ENCODE peak calls at places on chromosomes 4 and X, in five cellular contexts. One of them, this sample, is unnamed.

GRCh38 chr4:37243722-37244582 is 591 bp upstream of the NWD2 start:
- DNase-seq in neural progenitor cell: peak; percentile 75
- DNase-seq in fibroblast of lung: no peak
- DNase-seq in T-helper 17 cell: no peak
- DNase-seq in effector memory CD4-positive, alpha-beta T cell: no peak
- DNase-seq in this sample: no peak

GRCh38 chr4:87219648-87220093 is 747 bp downstream of the KLHL8 start:
- DNase-seq in effector memory CD4-positive, alpha-beta T cell: no peak
- DNase-seq in T-helper 17 cell: peak; percentile 48
- DNase-seq in neural progenitor cell: peak; percentile 63
- DNase-seq in fibroblast of lung: no peak
- DNase-seq in this sample: no peak

GRCh38 chr4:80610845-80611244 is 275.3 kb downstream of the CFAP299 start:
- DNase-seq in T-helper 17 cell: no peak
- DNase-seq in effector memory CD4-positive, alpha-beta T cell: no peak
- DNase-seq in neural progenitor cell: no peak
- DNase-seq in fibroblast of lung: peak; percentile 73
- DNase-seq in this sample: no peak

GRCh38 chr4:61543976-61544375 is 343.9 kb downstream of the ADGRL3 start:
- DNase-seq in neural progenitor cell: no peak
- DNase-seq in T-helper 17 cell: no peak
- DNase-seq in effector memory CD4-positive, alpha-beta T cell: no peak
- DNase-seq in fibroblast of lung: no peak
- DNase-seq in this sample: no peak

GRCh38 chrX:129593137-129593536 is 53.1 kb downstream of the OCRL start:
- DNase-seq in T-helper 17 cell: no peak
- DNase-seq in neural progenitor cell: no peak
- DNase-seq in effector memory CD4-positive, alpha-beta T cell: no peak
- DNase-seq in fibroblast of lung: peak; percentile 70
- DNase-seq in this sample: no peak

GRCh38 chr4:6620891-6621555 is 19.5 kb upstream of the MRFAP1 start:
- DNase-seq in effector memory CD4-positive, alpha-beta T cell: no peak
- DNase-seq in neural progenitor cell: no peak
- DNase-seq in fibroblast of lung: no peak
- DNase-seq in T-helper 17 cell: no peak
- DNase-seq in this sample: no peak

GRCh38 chrX:39764441-39764914 is 333.3 kb downstream of the BCOR start:
- DNase-seq in T-helper 17 cell: no peak
- DNase-seq in neural progenitor cell: peak; percentile 53
- DNase-seq in fibroblast of lung: no peak
- DNase-seq in effector memory CD4-positive, alpha-beta T cell: no peak
- DNase-seq in this sample: no peak

GRCh38 chrX:97400492-97400891 is 516.8 kb downstream of the RPA4 start:
- DNase-seq in neural progenitor cell: no peak
- DNase-seq in fibroblast of lung: no peak
- DNase-seq in T-helper 17 cell: no peak
- DNase-seq in effector memory CD4-positive, alpha-beta T cell: no peak
- DNase-seq in this sample: no peak

GRCh38 chrX:150365051-150365952 is 2.2 kb downstream of the MAMLD1 start:
- DNase-seq in neural progenitor cell: peak; percentile 85
- DNase-seq in T-helper 17 cell: peak; percentile 34
- DNase-seq in fibroblast of lung: peak; percentile 66
- DNase-seq in effector memory CD4-positive, alpha-beta T cell: no peak
- DNase-seq in this sample: peak; percentile 80

GRCh38 chr4:7741946-7742806 is 197.5 kb downstream of the AFAP1 start:
- DNase-seq in T-helper 17 cell: no peak
- DNase-seq in neural progenitor cell: no peak
- DNase-seq in fibroblast of lung: no peak
- DNase-seq in effector memory CD4-positive, alpha-beta T cell: no peak
- DNase-seq in this sample: no peak

GRCh38 chr4:1470393-1470670 is 64.1 kb upstream of the NKX1-1 start:
- DNase-seq in T-helper 17 cell: no peak
- DNase-seq in effector memory CD4-positive, alpha-beta T cell: no peak
- DNase-seq in fibroblast of lung: no peak
- DNase-seq in neural progenitor cell: no peak
- DNase-seq in this sample: no peak

GRCh38 chr4:78517050-78517652 is 34.4 kb upstream of the ANXA3 start:
- DNase-seq in T-helper 17 cell: no peak
- DNase-seq in neural progenitor cell: peak; percentile 54
- DNase-seq in effector memory CD4-positive, alpha-beta T cell: no peak
- DNase-seq in fibroblast of lung: peak; percentile 62
- DNase-seq in this sample: no peak

GRCh38 chrX:14903891-14904290 is 30.7 kb downstream of the MOSPD2 start:
- DNase-seq in fibroblast of lung: no peak
- DNase-seq in neural progenitor cell: no peak
- DNase-seq in effector memory CD4-positive, alpha-beta T cell: no peak
- DNase-seq in T-helper 17 cell: no peak
- DNase-seq in this sample: no peak

GRCh38 chrX:155434906-155435743 is 23.3 kb downstream of the F8A3 start:
- DNase-seq in fibroblast of lung: no peak
- DNase-seq in T-helper 17 cell: no peak
- DNase-seq in neural progenitor cell: no peak
- DNase-seq in effector memory CD4-positive, alpha-beta T cell: no peak
- DNase-seq in this sample: no peak

GRCh38 chrX:154980330-154981115 is 42.0 kb downstream of the F8 start:
- DNase-seq in fibroblast of lung: peak; percentile 69
- DNase-seq in neural progenitor cell: peak; percentile 69
- DNase-seq in T-helper 17 cell: peak; percentile 50
- DNase-seq in effector memory CD4-positive, alpha-beta T cell: peak; percentile 49
- DNase-seq in this sample: peak; percentile 81

GRCh38 chrX:3468031-3468430 is 121.6 kb upstream of the MXRA5 start:
- DNase-seq in T-helper 17 cell: no peak
- DNase-seq in fibroblast of lung: no peak
- DNase-seq in neural progenitor cell: no peak
- DNase-seq in effector memory CD4-positive, alpha-beta T cell: no peak
- DNase-seq in this sample: no peak

GRCh38 chr4:176988226-176988625 is 195.5 kb upstream of the VEGFC start:
- DNase-seq in effector memory CD4-positive, alpha-beta T cell: no peak
- DNase-seq in neural progenitor cell: no peak
- DNase-seq in T-helper 17 cell: no peak
- DNase-seq in fibroblast of lung: peak; percentile 92
- DNase-seq in this sample: no peak

GRCh38 chr4:107472265-107472948 is 247.6 kb downstream of the PAPSS1 start:
- DNase-seq in T-helper 17 cell: no peak
- DNase-seq in effector memory CD4-positive, alpha-beta T cell: no peak
- DNase-seq in fibroblast of lung: no peak
- DNase-seq in neural progenitor cell: no peak
- DNase-seq in this sample: no peak

GRCh38 chr4:180990931-180991330 is 1252.3 kb upstream of the TENM3 start:
- DNase-seq in T-helper 17 cell: no peak
- DNase-seq in fibroblast of lung: no peak
- DNase-seq in neural progenitor cell: no peak
- DNase-seq in effector memory CD4-positive, alpha-beta T cell: no peak
- DNase-seq in this sample: no peak

GRCh38 chrX:56784666-56785065 is 55.6 kb downstream of the NBDY start:
- DNase-seq in T-helper 17 cell: no peak
- DNase-seq in neural progenitor cell: no peak
- DNase-seq in effector memory CD4-positive, alpha-beta T cell: no peak
- DNase-seq in fibroblast of lung: no peak
- DNase-seq in this sample: no peak

GRCh38 chrX:146863566-146863965 is 49.0 kb upstream of the CXorf51A start:
- DNase-seq in effector memory CD4-positive, alpha-beta T cell: no peak
- DNase-seq in neural progenitor cell: no peak
- DNase-seq in fibroblast of lung: no peak
- DNase-seq in T-helper 17 cell: no peak
- DNase-seq in this sample: no peak
- H3K9me3 ChIP-seq in effector memory CD4-positive, alpha-beta T cell: no peaks in the 10 kb centered on the region
- H3K9me3 ChIP-seq in neural progenitor cell: peaks cover 23% of the 10 kb centered on the region
- H3K9me3 ChIP-seq in fibroblast of lung: no peaks in the 10 kb centered on the region
- H3K9me3 ChIP-seq in T-helper 17 cell: no peaks in the 10 kb centered on the region
- H3K9me3 ChIP-seq in this sample: no peaks in the 10 kb centered on the region

GRCh38 chr4:18976884-18977283 is 955.3 kb upstream of the LCORL start:
- DNase-seq in neural progenitor cell: no peak
- DNase-seq in fibroblast of lung: no peak
- DNase-seq in T-helper 17 cell: no peak
- DNase-seq in effector memory CD4-positive, alpha-beta T cell: no peak
- DNase-seq in this sample: no peak
- H3K9me3 ChIP-seq in neural progenitor cell: peaks cover 6% of the 10 kb centered on the region
- H3K9me3 ChIP-seq in fibroblast of lung: no peaks in the 10 kb centered on the region
- H3K9me3 ChIP-seq in T-helper 17 cell: no peaks in the 10 kb centered on the region
- H3K9me3 ChIP-seq in effector memory CD4-positive, alpha-beta T cell: no peaks in the 10 kb centered on the region
- H3K9me3 ChIP-seq in this sample: no peaks in the 10 kb centered on the region

DNA sequence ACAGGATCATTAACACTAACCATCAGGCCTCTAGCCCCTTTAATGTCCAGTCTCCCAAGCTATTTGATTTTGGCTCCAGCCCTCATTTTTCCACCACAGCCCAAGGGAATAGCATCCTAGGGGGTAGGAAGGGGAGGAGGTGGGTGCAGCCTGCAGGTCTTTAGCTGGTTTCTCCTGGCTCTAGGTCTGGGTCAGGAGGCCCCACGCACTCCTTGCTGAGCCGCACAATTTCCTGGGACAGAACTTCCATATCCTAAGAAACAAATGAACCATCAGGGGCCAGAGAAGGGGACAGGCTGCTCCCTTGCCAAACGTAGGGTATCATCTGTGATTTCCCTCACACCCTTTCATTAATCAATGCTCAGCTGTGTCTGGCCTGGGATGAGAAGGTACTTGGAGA is 2.4 kb upstream of the KCND1 start:
- DNase-seq in effector memory CD4-positive, alpha-beta T cell: no peak
- DNase-seq in fibroblast of lung: no peak
- DNase-seq in T-helper 17 cell: no peak
- DNase-seq in neural progenitor cell: no peak
- DNase-seq in this sample: no peak
- H3K9me3 ChIP-seq in effector memory CD4-positive, alpha-beta T cell: no peaks in the 10 kb centered on the region
- H3K9me3 ChIP-seq in fibroblast of lung: no peaks in the 10 kb centered on the region
- H3K9me3 ChIP-seq in T-helper 17 cell: no peaks in the 10 kb centered on the region
- H3K9me3 ChIP-seq in neural progenitor cell: no peaks in the 10 kb centered on the region
- H3K9me3 ChIP-seq in this sample: no peaks in the 10 kb centered on the region

DNA sequence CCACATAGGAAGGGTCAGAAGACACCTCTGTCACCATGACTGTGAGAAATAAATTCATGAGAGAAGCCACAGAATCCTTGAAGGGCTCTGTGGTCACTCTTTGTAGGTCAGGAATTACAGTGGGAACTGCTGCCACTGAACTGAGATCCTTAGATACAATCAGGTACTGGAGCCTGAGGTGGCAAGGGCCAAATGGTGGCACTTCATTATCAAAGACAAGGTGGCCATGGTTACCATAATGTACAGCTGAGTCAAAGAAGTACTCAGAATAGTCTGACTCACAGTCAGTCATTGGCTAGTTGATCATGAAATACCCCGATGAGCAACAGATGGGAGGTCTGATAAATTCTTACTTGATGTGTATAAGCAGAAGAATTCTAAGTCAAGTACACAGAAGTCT is 131.9 kb downstream of the RTL3 start:
- DNase-seq in effector memory CD4-positive, alpha-beta T cell: no peak
- DNase-seq in neural progenitor cell: no peak
- DNase-seq in fibroblast of lung: no peak
- DNase-seq in T-helper 17 cell: no peak
- DNase-seq in this sample: no peak
- H3K9me3 ChIP-seq in effector memory CD4-positive, alpha-beta T cell: no peaks in the 10 kb centered on the region
- H3K9me3 ChIP-seq in neural progenitor cell: peaks cover 13% of the 10 kb centered on the region
- H3K9me3 ChIP-seq in fibroblast of lung: no peaks in the 10 kb centered on the region
- H3K9me3 ChIP-seq in T-helper 17 cell: no peaks in the 10 kb centered on the region
- H3K9me3 ChIP-seq in this sample: no peaks in the 10 kb centered on the region